ENCODE peak calls at places on chromosomes 7 and 10, in seven cellular contexts. One of them, this sample, is unnamed.

GRCh38 chr7:150314639-150315239 is 8.4 kb upstream of the LRRC61 start:
- DNase-seq in mammary epithelial cell: no peak
- DNase-seq in HS-27A: no peak
- DNase-seq in WTC11: no peak
- DNase-seq in activated T-cell treated with anti-CD3 and anti-CD28 coated beads, Interleukin-2, amount 50 U/mL, for 1 hour: no peak
- DNase-seq in endothelial cell: no peak
- DNase-seq in stomach: no peak
- DNase-seq in this sample: no peak

GRCh38 chr7:95501261-95501816 is 15.6 kb downstream of the ASB4 start:
- DNase-seq in stomach: no peak
- DNase-seq in activated T-cell treated with anti-CD3 and anti-CD28 coated beads, Interleukin-2, amount 50 U/mL, for 1 hour: no peak
- DNase-seq in endothelial cell: no peak
- DNase-seq in HS-27A: no peak
- DNase-seq in mammary epithelial cell: no peak
- DNase-seq in WTC11: no peak
- DNase-seq in this sample: no peak

GRCh38 chr7:97005764-97006145 is 402 bp downstream of the DLX6 start:
- DNase-seq in endothelial cell: no peak
- DNase-seq in mammary epithelial cell: no peak
- DNase-seq in activated T-cell treated with anti-CD3 and anti-CD28 coated beads, Interleukin-2, amount 50 U/mL, for 1 hour: no peak
- DNase-seq in WTC11: no peak
- DNase-seq in HS-27A: no peak
- DNase-seq in stomach: no peak
- DNase-seq in this sample: no peak

GRCh38 chr7:28395806-28396205 is 16.5 kb upstream of the CREB5 start:
- DNase-seq in endothelial cell: no peak
- DNase-seq in mammary epithelial cell: no peak
- DNase-seq in stomach: no peak
- DNase-seq in HS-27A: no peak
- DNase-seq in WTC11: no peak
- DNase-seq in activated T-cell treated with anti-CD3 and anti-CD28 coated beads, Interleukin-2, amount 50 U/mL, for 1 hour: no peak
- DNase-seq in this sample: no peak

GRCh38 chr10:86744067-86744725 is 12.2 kb upstream of the BMPR1A start:
- DNase-seq in mammary epithelial cell: no peak
- DNase-seq in stomach: no peak
- DNase-seq in WTC11: no peak
- DNase-seq in HS-27A: no peak
- DNase-seq in activated T-cell treated with anti-CD3 and anti-CD28 coated beads, Interleukin-2, amount 50 U/mL, for 1 hour: no peak
- DNase-seq in endothelial cell: no peak
- DNase-seq in this sample: no peak

GRCh38 chr10:239109-239508 is 103.9 kb downstream of the ZMYND11 start:
- DNase-seq in activated T-cell treated with anti-CD3 and anti-CD28 coated beads, Interleukin-2, amount 50 U/mL, for 1 hour: no peak
- DNase-seq in endothelial cell: no peak
- DNase-seq in mammary epithelial cell: peak
- DNase-seq in WTC11: no peak
- DNase-seq in HS-27A: no peak
- DNase-seq in stomach: no peak
- DNase-seq in this sample: peak

GRCh38 chr7:130393095-130393494 is 12.8 kb downstream of the CPA1 start:
- DNase-seq in stomach: no peak
- DNase-seq in mammary epithelial cell: no peak
- DNase-seq in endothelial cell: no peak
- DNase-seq in WTC11: no peak
- DNase-seq in HS-27A: no peak
- DNase-seq in activated T-cell treated with anti-CD3 and anti-CD28 coated beads, Interleukin-2, amount 50 U/mL, for 1 hour: no peak
- DNase-seq in this sample: no peak

GRCh38 chr10:131843881-131844284 is 56.9 kb upstream of the PPP2R2D start:
- DNase-seq in stomach: no peak
- DNase-seq in mammary epithelial cell: no peak
- DNase-seq in WTC11: no peak
- DNase-seq in endothelial cell: no peak
- DNase-seq in HS-27A: no peak
- DNase-seq in activated T-cell treated with anti-CD3 and anti-CD28 coated beads, Interleukin-2, amount 50 U/mL, for 1 hour: no peak
- DNase-seq in this sample: no peak

GRCh38 chr7:30285067-30285530 is 702 bp downstream of the ZNRF2 start:
- DNase-seq in stomach: peak
- DNase-seq in mammary epithelial cell: no peak
- DNase-seq in WTC11: peak
- DNase-seq in endothelial cell: peak
- DNase-seq in activated T-cell treated with anti-CD3 and anti-CD28 coated beads, Interleukin-2, amount 50 U/mL, for 1 hour: no peak
- DNase-seq in HS-27A: no peak
- DNase-seq in this sample: no peak

GRCh38 chr10:52858722-52859121 is 86.1 kb upstream of the MBL2 start:
- DNase-seq in mammary epithelial cell: peak
- DNase-seq in endothelial cell: no peak
- DNase-seq in WTC11: no peak
- DNase-seq in HS-27A: no peak
- DNase-seq in activated T-cell treated with anti-CD3 and anti-CD28 coated beads, Interleukin-2, amount 50 U/mL, for 1 hour: no peak
- DNase-seq in stomach: no peak
- DNase-seq in this sample: no peak

GRCh38 chr10:15344876-15345285 is 26.2 kb downstream of the FAM171A1 start:
- DNase-seq in WTC11: no peak
- DNase-seq in mammary epithelial cell: peak
- DNase-seq in activated T-cell treated with anti-CD3 and anti-CD28 coated beads, Interleukin-2, amount 50 U/mL, for 1 hour: no peak
- DNase-seq in stomach: no peak
- DNase-seq in endothelial cell: no peak
- DNase-seq in HS-27A: no peak
- DNase-seq in this sample: no peak

GRCh38 chr10:131162866-131163265 is 148.7 kb downstream of the TCERG1L start:
- DNase-seq in endothelial cell: no peak
- DNase-seq in WTC11: no peak
- DNase-seq in activated T-cell treated with anti-CD3 and anti-CD28 coated beads, Interleukin-2, amount 50 U/mL, for 1 hour: no peak
- DNase-seq in HS-27A: no peak
- DNase-seq in mammary epithelial cell: no peak
- DNase-seq in stomach: no peak
- DNase-seq in this sample: no peak

GRCh38 chr10:58577394-58577793 is 64.7 kb downstream of the BICC1 start:
- DNase-seq in WTC11: no peak
- DNase-seq in mammary epithelial cell: no peak
- DNase-seq in HS-27A: no peak
- DNase-seq in endothelial cell: no peak
- DNase-seq in activated T-cell treated with anti-CD3 and anti-CD28 coated beads, Interleukin-2, amount 50 U/mL, for 1 hour: no peak
- DNase-seq in stomach: no peak
- DNase-seq in this sample: no peak

GRCh38 chr7:99362801-99363200 is 11.7 kb upstream of the ARPC1B start:
- DNase-seq in activated T-cell treated with anti-CD3 and anti-CD28 coated beads, Interleukin-2, amount 50 U/mL, for 1 hour: no peak
- DNase-seq in HS-27A: no peak
- DNase-seq in WTC11: no peak
- DNase-seq in endothelial cell: no peak
- DNase-seq in mammary epithelial cell: no peak
- DNase-seq in stomach: no peak
- DNase-seq in this sample: no peak

GRCh38 chr10:132168571-132169030 is 18.1 kb upstream of the DPYSL4 start:
- DNase-seq in WTC11: peak
- DNase-seq in stomach: no peak
- DNase-seq in activated T-cell treated with anti-CD3 and anti-CD28 coated beads, Interleukin-2, amount 50 U/mL, for 1 hour: no peak
- DNase-seq in mammary epithelial cell: no peak
- DNase-seq in endothelial cell: no peak
- DNase-seq in HS-27A: no peak
- DNase-seq in this sample: no peak

GRCh38 chr7:108459922-108460551 is 3.8 kb upstream of the NRCAM start:
- DNase-seq in mammary epithelial cell: peak
- DNase-seq in HS-27A: no peak
- DNase-seq in stomach: no peak
- DNase-seq in activated T-cell treated with anti-CD3 and anti-CD28 coated beads, Interleukin-2, amount 50 U/mL, for 1 hour: no peak
- DNase-seq in endothelial cell: peak
- DNase-seq in WTC11: no peak
- DNase-seq in this sample: peak

GRCh38 chr10:78948616-78949015 is 120.2 kb upstream of the ZMIZ1 start:
- DNase-seq in activated T-cell treated with anti-CD3 and anti-CD28 coated beads, Interleukin-2, amount 50 U/mL, for 1 hour: no peak
- DNase-seq in stomach: no peak
- DNase-seq in WTC11: no peak
- DNase-seq in HS-27A: no peak
- DNase-seq in endothelial cell: no peak
- DNase-seq in mammary epithelial cell: no peak
- DNase-seq in this sample: no peak

GRCh38 chr7:24503511-24503910 is 69.7 kb upstream of the PALS2 start:
- DNase-seq in stomach: no peak
- DNase-seq in activated T-cell treated with anti-CD3 and anti-CD28 coated beads, Interleukin-2, amount 50 U/mL, for 1 hour: no peak
- DNase-seq in WTC11: no peak
- DNase-seq in HS-27A: no peak
- DNase-seq in endothelial cell: no peak
- DNase-seq in mammary epithelial cell: no peak
- DNase-seq in this sample: no peak

GRCh38 chr7:66055321-66055956 is 20.2 kb upstream of the ASL start:
- DNase-seq in endothelial cell: no peak
- DNase-seq in activated T-cell treated with anti-CD3 and anti-CD28 coated beads, Interleukin-2, amount 50 U/mL, for 1 hour: no peak
- DNase-seq in mammary epithelial cell: no peak
- DNase-seq in HS-27A: no peak
- DNase-seq in stomach: no peak
- DNase-seq in WTC11: no peak
- DNase-seq in this sample: no peak

GRCh38 chr10:100470367-100470766 is 7.6 kb downstream of the WNT8B start:
- DNase-seq in mammary epithelial cell: no peak
- DNase-seq in HS-27A: no peak
- DNase-seq in stomach: no peak
- DNase-seq in WTC11: no peak
- DNase-seq in activated T-cell treated with anti-CD3 and anti-CD28 coated beads, Interleukin-2, amount 50 U/mL, for 1 hour: no peak
- DNase-seq in endothelial cell: no peak
- DNase-seq in this sample: no peak

GRCh38 chr7:148699024-148699771 is 495 bp downstream of the CUL1 start:
- DNase-seq in mammary epithelial cell: peak
- DNase-seq in activated T-cell treated with anti-CD3 and anti-CD28 coated beads, Interleukin-2, amount 50 U/mL, for 1 hour: no peak
- DNase-seq in endothelial cell: peak
- DNase-seq in HS-27A: no peak
- DNase-seq in stomach: peak
- DNase-seq in WTC11: peak
- DNase-seq in this sample: no peak

GRCh38 chr10:3220853-3221252 is 48.3 kb upstream of the PITRM1 start:
- DNase-seq in mammary epithelial cell: peak
- DNase-seq in HS-27A: no peak
- DNase-seq in stomach: no peak
- DNase-seq in activated T-cell treated with anti-CD3 and anti-CD28 coated beads, Interleukin-2, amount 50 U/mL, for 1 hour: no peak
- DNase-seq in WTC11: no peak
- DNase-seq in endothelial cell: no peak
- DNase-seq in this sample: no peak

GRCh38 chr7:93575555-93576397 is 1.3 kb upstream of the CALCR start:
- DNase-seq in endothelial cell: no peak
- DNase-seq in activated T-cell treated with anti-CD3 and anti-CD28 coated beads, Interleukin-2, amount 50 U/mL, for 1 hour: no peak
- DNase-seq in WTC11: peak
- DNase-seq in HS-27A: no peak
- DNase-seq in stomach: no peak
- DNase-seq in mammary epithelial cell: no peak
- DNase-seq in this sample: no peak

GRCh38 chr10:5581670-5582566 is 57.2 kb downstream of the CALML3 start:
- DNase-seq in HS-27A: no peak
- DNase-seq in endothelial cell: no peak
- DNase-seq in stomach: no peak
- DNase-seq in mammary epithelial cell: no peak
- DNase-seq in activated T-cell treated with anti-CD3 and anti-CD28 coated beads, Interleukin-2, amount 50 U/mL, for 1 hour: no peak
- DNase-seq in WTC11: no peak
- DNase-seq in this sample: no peak

GRCh38 chr7:112159346-112159745 is 46.9 kb downstream of the DOCK4 start:
- DNase-seq in HS-27A: no peak
- DNase-seq in stomach: no peak
- DNase-seq in endothelial cell: no peak
- DNase-seq in mammary epithelial cell: no peak
- DNase-seq in WTC11: no peak
- DNase-seq in activated T-cell treated with anti-CD3 and anti-CD28 coated beads, Interleukin-2, amount 50 U/mL, for 1 hour: no peak
- DNase-seq in this sample: no peak

GRCh38 chr7:12436896-12437535 is 33.4 kb upstream of the VWDE start:
- DNase-seq in HS-27A: no peak
- DNase-seq in mammary epithelial cell: peak
- DNase-seq in endothelial cell: peak
- DNase-seq in stomach: no peak
- DNase-seq in WTC11: peak
- DNase-seq in activated T-cell treated with anti-CD3 and anti-CD28 coated beads, Interleukin-2, amount 50 U/mL, for 1 hour: no peak
- DNase-seq in this sample: no peak

GRCh38 chr10:24983946-24984345 is 31.5 kb upstream of the PRTFDC1 start:
- DNase-seq in endothelial cell: no peak
- DNase-seq in activated T-cell treated with anti-CD3 and anti-CD28 coated beads, Interleukin-2, amount 50 U/mL, for 1 hour: no peak
- DNase-seq in HS-27A: no peak
- DNase-seq in mammary epithelial cell: no peak
- DNase-seq in WTC11: no peak
- DNase-seq in stomach: no peak
- DNase-seq in this sample: no peak

GRCh38 chr7:71988176-71988575 is 424.0 kb downstream of the CALN1 start:
- DNase-seq in endothelial cell: no peak
- DNase-seq in activated T-cell treated with anti-CD3 and anti-CD28 coated beads, Interleukin-2, amount 50 U/mL, for 1 hour: no peak
- DNase-seq in WTC11: no peak
- DNase-seq in stomach: no peak
- DNase-seq in mammary epithelial cell: no peak
- DNase-seq in HS-27A: no peak
- DNase-seq in this sample: no peak

GRCh38 chr10:44043646-44044368 is 341.1 kb downstream of the CXCL12 start:
- DNase-seq in endothelial cell: no peak
- DNase-seq in stomach: no peak
- DNase-seq in activated T-cell treated with anti-CD3 and anti-CD28 coated beads, Interleukin-2, amount 50 U/mL, for 1 hour: no peak
- DNase-seq in HS-27A: no peak
- DNase-seq in mammary epithelial cell: no peak
- DNase-seq in WTC11: no peak
- DNase-seq in this sample: no peak

GRCh38 chr7:94008537-94008936 is 4.4 kb upstream of the BET1 start:
- DNase-seq in WTC11: no peak
- DNase-seq in activated T-cell treated with anti-CD3 and anti-CD28 coated beads, Interleukin-2, amount 50 U/mL, for 1 hour: no peak
- DNase-seq in stomach: no peak
- DNase-seq in endothelial cell: no peak
- DNase-seq in mammary epithelial cell: peak
- DNase-seq in HS-27A: no peak
- DNase-seq in this sample: no peak

GRCh38 chr10:74164641-74165529 is 13.9 kb downstream of the ADK start:
- DNase-seq in activated T-cell treated with anti-CD3 and anti-CD28 coated beads, Interleukin-2, amount 50 U/mL, for 1 hour: no peak
- DNase-seq in HS-27A: no peak
- DNase-seq in endothelial cell: no peak
- DNase-seq in mammary epithelial cell: no peak
- DNase-seq in WTC11: no peak
- DNase-seq in stomach: no peak
- DNase-seq in this sample: no peak

GRCh38 chr7:129101746-129102145 is 42.8 kb upstream of the TSPAN33 start:
- DNase-seq in mammary epithelial cell: no peak
- DNase-seq in stomach: no peak
- DNase-seq in endothelial cell: no peak
- DNase-seq in WTC11: no peak
- DNase-seq in HS-27A: no peak
- DNase-seq in activated T-cell treated with anti-CD3 and anti-CD28 coated beads, Interleukin-2, amount 50 U/mL, for 1 hour: no peak
- DNase-seq in this sample: no peak

GRCh38 chr10:128466831-128467371 is 340.7 kb upstream of the MKI67 start:
- DNase-seq in mammary epithelial cell: no peak
- DNase-seq in WTC11: no peak
- DNase-seq in endothelial cell: no peak
- DNase-seq in stomach: no peak
- DNase-seq in activated T-cell treated with anti-CD3 and anti-CD28 coated beads, Interleukin-2, amount 50 U/mL, for 1 hour: no peak
- DNase-seq in HS-27A: no peak
- DNase-seq in this sample: no peak

GRCh38 chr7:25834050-25834449 is 317.9 kb upstream of the NFE2L3 start:
- DNase-seq in activated T-cell treated with anti-CD3 and anti-CD28 coated beads, Interleukin-2, amount 50 U/mL, for 1 hour: no peak
- DNase-seq in WTC11: no peak
- DNase-seq in endothelial cell: no peak
- DNase-seq in HS-27A: no peak
- DNase-seq in stomach: no peak
- DNase-seq in mammary epithelial cell: no peak
- DNase-seq in this sample: no peak

GRCh38 chr7:43362652-43363428 is 220.1 kb upstream of the STK17A start:
- DNase-seq in HS-27A: no peak
- DNase-seq in endothelial cell: peak
- DNase-seq in stomach: no peak
- DNase-seq in WTC11: no peak
- DNase-seq in activated T-cell treated with anti-CD3 and anti-CD28 coated beads, Interleukin-2, amount 50 U/mL, for 1 hour: no peak
- DNase-seq in mammary epithelial cell: peak
- DNase-seq in this sample: no peak

GRCh38 chr10:62025134-62025794 is 123.8 kb downstream of the ARID5B start:
- DNase-seq in WTC11: no peak
- DNase-seq in activated T-cell treated with anti-CD3 and anti-CD28 coated beads, Interleukin-2, amount 50 U/mL, for 1 hour: no peak
- DNase-seq in stomach: no peak
- DNase-seq in endothelial cell: no peak
- DNase-seq in HS-27A: no peak
- DNase-seq in mammary epithelial cell: no peak
- DNase-seq in this sample: no peak

This sample was measured in LNCaP clone FGC.